ENCODE peak calls at places on chromosomes 3 and 15, in six cellular contexts. One of them, this sample, is unnamed.

GRCh38 chr15:25850154-25851111 is 12.7 kb downstream of the ATP10A start:
- DNase-seq in GM12891: peak; percentile 50
- DNase-seq in HepG2: peak; percentile 74
- DNase-seq in H1: no peak
- DNase-seq in K562: peak; percentile 76
- DNase-seq in GM12878: peak; percentile 28
- DNase-seq in this sample: no peak

GRCh38 chr3:124217542-124217941 is 225.6 kb upstream of the ROPN1 start:
- DNase-seq in GM12891: no peak
- DNase-seq in H1: no peak
- DNase-seq in HepG2: peak; percentile 76
- DNase-seq in GM12878: no peak
- DNase-seq in K562: peak; percentile 43
- DNase-seq in this sample: no peak

GRCh38 chr3:134708671-134709070 is 57.8 kb upstream of the KY start:
- DNase-seq in GM12891: no peak
- DNase-seq in GM12878: no peak
- DNase-seq in K562: no peak
- DNase-seq in HepG2: no peak
- DNase-seq in H1: no peak
- DNase-seq in this sample: no peak

GRCh38 chr3:19931180-19931692 is 2.8 kb downstream of the EFHB start:
- DNase-seq in K562: no peak
- DNase-seq in GM12878: peak; percentile 79
- DNase-seq in GM12891: peak; percentile 32
- DNase-seq in HepG2: no peak
- DNase-seq in H1: no peak
- DNase-seq in this sample: no peak

GRCh38 chr15:55695432-55695831 is 47.5 kb downstream of the PRTG start:
- DNase-seq in GM12891: no peak
- DNase-seq in K562: no peak
- DNase-seq in GM12878: no peak
- DNase-seq in HepG2: no peak
- DNase-seq in H1: no peak
- DNase-seq in this sample: no peak

GRCh38 chr3:98188553-98188952 is 22.1 kb downstream of the OR5H15 start:
- DNase-seq in GM12891: peak; percentile 9
- DNase-seq in K562: no peak
- DNase-seq in HepG2: peak; percentile 16
- DNase-seq in H1: no peak
- DNase-seq in GM12878: peak; percentile 53
- DNase-seq in this sample: no peak

GRCh38 chr3:46496745-46497555 is 826 bp upstream of the RTP3 start:
- DNase-seq in GM12891: no peak
- DNase-seq in K562: no peak
- DNase-seq in H1: peak; percentile 36
- DNase-seq in HepG2: no peak
- DNase-seq in GM12878: peak; percentile 8
- DNase-seq in this sample: no peak

GRCh38 chr3:136055491-136055890 is 90.0 kb downstream of the PPP2R3A start:
- DNase-seq in HepG2: no peak
- DNase-seq in GM12878: no peak
- DNase-seq in H1: no peak
- DNase-seq in K562: no peak
- DNase-seq in GM12891: no peak
- DNase-seq in this sample: no peak

GRCh38 chr15:90774731-90775521 is 57.8 kb downstream of the BLM start:
- DNase-seq in H1: no peak
- DNase-seq in GM12891: no peak
- DNase-seq in GM12878: no peak
- DNase-seq in HepG2: no peak
- DNase-seq in K562: no peak
- DNase-seq in this sample: no peak

GRCh38 chr3:119235151-119235550 is 5.5 kb downstream of the B4GALT4 start:
- DNase-seq in GM12878: no peak
- DNase-seq in HepG2: no peak
- DNase-seq in GM12891: no peak
- DNase-seq in H1: no peak
- DNase-seq in K562: no peak
- DNase-seq in this sample: no peak

GRCh38 chr3:119569156-119569555 is 9.7 kb upstream of the CD80 start:
- DNase-seq in GM12878: no peak
- DNase-seq in K562: no peak
- DNase-seq in HepG2: no peak
- DNase-seq in GM12891: no peak
- DNase-seq in H1: no peak
- DNase-seq in this sample: no peak

GRCh38 chr15:101558217-101558941 is 68.9 kb upstream of the PCSK6 start:
- DNase-seq in HepG2: peak; percentile 83
- DNase-seq in H1: no peak
- DNase-seq in K562: no peak
- DNase-seq in GM12878: no peak
- DNase-seq in GM12891: no peak
- DNase-seq in this sample: no peak

GRCh38 chr15:66723826-66724731 is 22.0 kb downstream of the SMAD6 start:
- DNase-seq in K562: peak; percentile 46
- DNase-seq in GM12891: no peak
- DNase-seq in HepG2: no peak
- DNase-seq in H1: no peak
- DNase-seq in GM12878: no peak
- DNase-seq in this sample: no peak

GRCh38 chr3:127305499-127305898 is 17.7 kb upstream of the PRR20G start:
- DNase-seq in GM12891: no peak
- DNase-seq in HepG2: no peak
- DNase-seq in H1: no peak
- DNase-seq in GM12878: no peak
- DNase-seq in K562: no peak
- DNase-seq in this sample: no peak

GRCh38 chr15:31212286-31212685 is 110.8 kb upstream of the TRPM1 start:
- DNase-seq in K562: no peak
- DNase-seq in H1: no peak
- DNase-seq in GM12891: no peak
- DNase-seq in HepG2: no peak
- DNase-seq in GM12878: no peak
- DNase-seq in this sample: no peak

GRCh38 chr3:14962762-14963161 is 15.4 kb downstream of the NR2C2 start:
- DNase-seq in K562: no peak
- DNase-seq in HepG2: no peak
- DNase-seq in H1: no peak
- DNase-seq in GM12878: no peak
- DNase-seq in GM12891: no peak
- DNase-seq in this sample: no peak

GRCh38 chr3:42036483-42036823 is 54.7 kb upstream of the TRAK1 start:
- DNase-seq in K562: no peak
- DNase-seq in HepG2: peak; percentile 58
- DNase-seq in GM12878: no peak
- DNase-seq in GM12891: no peak
- DNase-seq in H1: no peak
- DNase-seq in this sample: no peak

GRCh38 chr3:114879059-114880031 is 267.7 kb downstream of the ZBTB20 start:
- DNase-seq in HepG2: no peak
- DNase-seq in GM12878: peak; percentile 40
- DNase-seq in GM12891: no peak
- DNase-seq in H1: no peak
- DNase-seq in K562: no peak
- DNase-seq in this sample: no peak

GRCh38 chr15:80317389-80318169 is 65.6 kb upstream of the CTXND1 start:
- DNase-seq in GM12878: no peak
- DNase-seq in H1: no peak
- DNase-seq in K562: no peak
- DNase-seq in HepG2: peak; percentile 6
- DNase-seq in GM12891: no peak
- DNase-seq in this sample: no peak

GRCh38 chr3:124886168-124887051 is 755 bp downstream of the ITGB5 start:
- DNase-seq in GM12891: peak; percentile 51
- DNase-seq in H1: no peak
- DNase-seq in K562: peak; percentile 63
- DNase-seq in HepG2: peak; percentile 68
- DNase-seq in GM12878: no peak
- DNase-seq in this sample: peak; percentile 53

GRCh38 chr15:47674576-47675232 is 42.6 kb upstream of the SEMA6D start:
- DNase-seq in K562: no peak
- DNase-seq in GM12878: no peak
- DNase-seq in HepG2: no peak
- DNase-seq in H1: no peak
- DNase-seq in GM12891: no peak
- DNase-seq in this sample: no peak

GRCh38 chr3:151404316-151404715 is 19.8 kb upstream of the P2RY12 start:
- DNase-seq in GM12878: no peak
- DNase-seq in K562: no peak
- DNase-seq in HepG2: no peak
- DNase-seq in H1: no peak
- DNase-seq in GM12891: no peak
- DNase-seq in this sample: no peak

GRCh38 chr3:144875251-144875650 is 903.6 kb downstream of the DIPK2A start:
- DNase-seq in GM12878: no peak
- DNase-seq in H1: no peak
- DNase-seq in HepG2: no peak
- DNase-seq in K562: no peak
- DNase-seq in GM12891: no peak
- DNase-seq in this sample: no peak

DNA sequence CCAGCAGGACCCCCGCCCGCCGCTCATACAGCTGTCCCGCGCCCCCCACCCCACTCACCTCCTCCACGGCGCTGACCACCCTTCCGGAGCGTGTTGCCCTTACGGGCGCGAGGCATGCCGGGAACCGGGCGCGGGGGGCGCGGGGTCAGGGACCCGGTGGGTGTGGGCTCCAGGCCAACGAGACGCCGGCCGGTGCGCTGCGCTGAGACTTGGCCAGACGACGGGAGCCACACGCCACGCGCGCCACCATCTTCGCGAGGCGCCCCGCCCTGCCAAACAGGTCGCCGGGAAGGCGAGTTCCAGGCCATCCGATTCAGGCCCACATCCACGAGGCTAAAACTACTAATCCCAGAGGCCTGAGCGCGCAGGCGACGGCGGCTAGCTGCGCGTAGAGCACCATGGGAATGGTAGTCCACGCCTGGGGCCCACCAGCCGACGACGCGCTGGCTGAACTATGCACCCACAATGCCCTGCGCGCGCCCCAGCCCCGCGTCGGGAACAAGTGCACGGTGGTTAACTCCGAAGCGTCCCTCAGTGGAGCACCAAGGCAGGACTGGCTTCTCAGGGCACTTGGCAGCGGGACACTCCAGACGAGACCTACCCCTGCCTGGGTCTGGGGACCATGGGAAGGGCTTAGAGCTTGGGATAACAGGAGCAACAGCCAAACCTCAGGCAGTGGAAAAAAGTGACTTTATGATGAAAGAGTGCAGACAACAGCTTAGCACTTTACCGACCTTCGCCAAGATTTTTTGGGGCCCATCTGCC is at the start of gene IFRD2:
- DNase-seq in H1: peak; percentile 91
- DNase-seq in GM12891: peak; percentile 98
- DNase-seq in K562: peak; percentile 76
- DNase-seq in GM12878: peak; percentile 92
- DNase-seq in HepG2: peak; percentile 95
- DNase-seq in this sample: peak; percentile 98
- TF ChIP-seq POLR2A in H1: peak; percentile 73
- TF ChIP-seq POLR2A in GM12891: peak; percentile 40
- TF ChIP-seq POLR2A in K562: peak; percentile 54
- TF ChIP-seq POLR2A in GM12878: peak; percentile 89
- TF ChIP-seq POLR2A in HepG2: no peak
- TF ChIP-seq POLR2A in this sample: peak; percentile 83

GRCh38 chr3:142027713-142028112 is 121.6 kb downstream of the TFDP2 start:
- DNase-seq in HepG2: no peak
- DNase-seq in GM12878: no peak
- DNase-seq in H1: no peak
- DNase-seq in GM12891: no peak
- DNase-seq in K562: no peak
- DNase-seq in this sample: no peak

GRCh38 chr3:142029791-142030190 is 119.6 kb downstream of the TFDP2 start:
- DNase-seq in HepG2: no peak
- DNase-seq in GM12878: no peak
- DNase-seq in H1: no peak
- DNase-seq in GM12891: no peak
- DNase-seq in K562: no peak
- DNase-seq in this sample: no peak

GRCh38 chr3:142029052-142029642 is 120.2 kb downstream of the TFDP2 start:
- DNase-seq in K562: no peak
- DNase-seq in HepG2: no peak
- DNase-seq in GM12878: peak; percentile 49
- DNase-seq in H1: no peak
- DNase-seq in GM12891: no peak
- DNase-seq in this sample: no peak

GRCh38 chr3:142027295-142027694 is 122.0 kb downstream of the TFDP2 start:
- DNase-seq in K562: peak; percentile 32
- DNase-seq in GM12891: no peak
- DNase-seq in HepG2: no peak
- DNase-seq in H1: no peak
- DNase-seq in GM12878: no peak
- DNase-seq in this sample: no peak

GRCh38 chr3:142028174-142028833 is 121.0 kb downstream of the TFDP2 start:
- DNase-seq in GM12891: peak; percentile 29
- DNase-seq in HepG2: no peak
- DNase-seq in K562: peak; percentile 68
- DNase-seq in GM12878: peak; percentile 71
- DNase-seq in H1: no peak
- DNase-seq in this sample: no peak
- TF ChIP-seq TAF1 in GM12891: no peak
- TF ChIP-seq TAF1 in HepG2: no peak
- TF ChIP-seq TAF1 in K562: peak; percentile 32
- TF ChIP-seq TAF1 in GM12878: peak; percentile 42
- TF ChIP-seq TAF1 in H1: peak; percentile 78
- TF ChIP-seq TAF1 in this sample: no peak

GRCh38 chr15:67914028-67914427 is 74.2 kb upstream of the RNU6-1 start:
- DNase-seq in GM12878: no peak
- DNase-seq in H1: no peak
- DNase-seq in HepG2: no peak
- DNase-seq in GM12891: no peak
- DNase-seq in K562: no peak
- DNase-seq in this sample: no peak

GRCh38 chr15:67916565-67916964 is 76.7 kb upstream of the RNU6-1 start:
- DNase-seq in K562: no peak
- DNase-seq in GM12878: no peak
- DNase-seq in H1: no peak
- DNase-seq in GM12891: no peak
- DNase-seq in HepG2: no peak
- DNase-seq in this sample: no peak

GRCh38 chr15:67914537-67915373 is 74.9 kb upstream of the RNU6-1 start:
- DNase-seq in GM12878: no peak
- DNase-seq in GM12891: no peak
- DNase-seq in HepG2: peak; percentile 65
- DNase-seq in K562: peak; percentile 44
- DNase-seq in H1: no peak
- DNase-seq in this sample: no peak

GRCh38 chr15:67916051-67916374 is 76.2 kb upstream of the RNU6-1 start:
- DNase-seq in H1: no peak
- DNase-seq in GM12878: no peak
- DNase-seq in HepG2: no peak
- DNase-seq in GM12891: no peak
- DNase-seq in K562: no peak
- DNase-seq in this sample: no peak

GRCh38 chr15:67915374-67916050 is 75.7 kb upstream of the RNU6-1 start:
- DNase-seq in K562: no peak
- DNase-seq in H1: no peak
- DNase-seq in GM12891: no peak
- DNase-seq in HepG2: peak; percentile 96
- DNase-seq in GM12878: no peak
- DNase-seq in this sample: no peak
- TF ChIP-seq POLR2AphosphoS5 in K562: no peak
- TF ChIP-seq POLR2AphosphoS5 in H1: no peak
- TF ChIP-seq POLR2AphosphoS5 in GM12891: no peak
- TF ChIP-seq POLR2AphosphoS5 in HepG2: no peak
- TF ChIP-seq POLR2AphosphoS5 in GM12878: no peak
- TF ChIP-seq POLR2AphosphoS5 in this sample: no peak

GRCh38 chr3:43289401-43289800 is 3.1 kb downstream of the SNRK start:
- DNase-seq in H1: no peak
- DNase-seq in GM12878: no peak
- DNase-seq in GM12891: no peak
- DNase-seq in K562: no peak
- DNase-seq in HepG2: no peak
- DNase-seq in this sample: no peak
- TF ChIP-seq POLR2A in H1: no peak
- TF ChIP-seq POLR2A in GM12878: no peak
- TF ChIP-seq POLR2A in GM12891: no peak
- TF ChIP-seq POLR2A in K562: no peak
- TF ChIP-seq POLR2A in HepG2: no peak
- TF ChIP-seq POLR2A in this sample: no peak

This sample was measured in GM12892.